ENCODE peak calls at places on chromosomes 1 and 21, in eight cellular contexts. K is tibial nerve, I is mammary epithelial cell, Z is neural progenitor cell, U is stomach, W is tibial artery, D is right cardiac atrium, H is Karpas-422. S is an unnamed sample.

GRCh38 chr1:17189632-17190525 is 15.0 kb upstream of the PADI1 start:
- DNase-seq in K (no peak), I (peak; percentile 92), Z (no peak), U (peak; percentile 19), W (no peak), D (no peak), H (no peak), S (no peak)

GRCh38 chr1:3560199-3560955 is 50.9 kb downstream of the MEGF6 start:
- DNase-seq in K (no peak), I (no peak), Z (no peak), U (no peak), W (no peak), D (peak; percentile 86), H (no peak), S (no peak)

GRCh38 chr21:45550552-45551210 is 8.4 kb upstream of the SLC19A1 start:
- DNase-seq in K (no peak), I (no peak), Z (no peak), U (no peak), W (peak; percentile 55), D (peak; percentile 62), H (peak; percentile 63), S (no peak)

GRCh38 chr1:238589843-238590435 is 699.2 kb upstream of the ZP4 start:
- DNase-seq in K (no peak), I (no peak), Z (no peak), U (no peak), W (no peak), D (no peak), H (no peak), S (no peak)

GRCh38 chr1:182330303-182330702 is 61.3 kb downstream of the GLUL start:
- DNase-seq in K (peak; percentile 75), I (peak; percentile 45), Z (no peak), U (peak; percentile 40), W (no peak), D (peak; percentile 67), H (no peak), S (no peak)

GRCh38 chr1:223738465-223739365 is 26.4 kb downstream of the CAPN2 start:
- DNase-seq in K (no peak), I (peak; percentile 33), Z (no peak), U (peak; percentile 75), W (no peak), D (no peak), H (no peak), S (no peak)

GRCh38 chr1:13700521-13701273 is 709 bp downstream of the PRDM2 start:
- DNase-seq in K (peak; percentile 44), I (peak; percentile 12), Z (peak; percentile 62), U (peak; percentile 45), W (peak; percentile 69), D (peak; percentile 84), H (peak; percentile 59), S (no peak)

GRCh38 chr21:45336535-45336810 is 48.8 kb upstream of the POFUT2 start:
- DNase-seq in K (no peak), I (no peak), Z (no peak), U (no peak), W (peak; percentile 61), D (peak; percentile 25), H (no peak), S (no peak)

GRCh38 chr1:85464497-85465098 is 361 bp downstream of the DDAH1 start:
- DNase-seq in K (peak; percentile 33), I (peak; percentile 52), Z (peak; percentile 70), U (peak; percentile 68), W (peak; percentile 82), D (peak; percentile 88), H (no peak), S (no peak)

GRCh38 chr1:168921514-168922106 is 184.9 kb upstream of the ATP1B1 start:
- DNase-seq in K (no peak), I (no peak), Z (no peak), U (no peak), W (no peak), D (no peak), H (no peak), S (no peak)

GRCh38 chr1:43540653-43541071 is 10.0 kb downstream of the PTPRF start:
- DNase-seq in K (peak; percentile 46), I (no peak), Z (no peak), U (no peak), W (peak; percentile 90), D (peak; percentile 73), H (no peak), S (no peak)

GRCh38 chr1:239361403-239361802 is 25.0 kb upstream of the CHRM3 start:
- DNase-seq in K (no peak), I (peak; percentile 77), Z (no peak), U (no peak), W (no peak), D (no peak), H (no peak), S (no peak)

GRCh38 chr1:85488126-85488525 is 23.2 kb upstream of the DDAH1 start:
- DNase-seq in K (no peak), I (no peak), Z (no peak), U (no peak), W (no peak), D (no peak), H (no peak), S (no peak)

GRCh38 chr1:66552829-66553228 is 18.9 kb downstream of the SGIP1 start:
- DNase-seq in K (no peak), I (no peak), Z (no peak), U (no peak), W (no peak), D (peak; percentile 80), H (no peak), S (no peak)

GRCh38 chr1:207925210-207925609 is 14.3 kb upstream of the CD34 start:
- DNase-seq in K (no peak), I (no peak), Z (peak; percentile 74), U (peak; percentile 31), W (peak; percentile 76), D (peak; percentile 89), H (no peak), S (no peak)

GRCh38 chr1:108841703-108842102 is 15.2 kb downstream of the AKNAD1 start:
- DNase-seq in K (no peak), I (no peak), Z (no peak), U (no peak), W (peak; percentile 74), D (no peak), H (no peak), S (no peak)

GRCh38 chr1:201646623-201647022 is 107.7 kb downstream of the NAV1 start:
- DNase-seq in K (no peak), I (no peak), Z (no peak), U (no peak), W (no peak), D (no peak), H (no peak), S (no peak)

GRCh38 chr1:28509705-28510349 is 4.0 kb downstream of the RCC1 start:
- DNase-seq in K (no peak), I (peak; percentile 44), Z (no peak), U (no peak), W (no peak), D (no peak), H (peak; percentile 83), S (no peak)

GRCh38 chr1:28508435-28508754 is 2.6 kb downstream of the RCC1 start:
- DNase-seq in K (no peak), I (no peak), Z (peak; percentile 56), U (no peak), W (no peak), D (no peak), H (peak; percentile 64), S (no peak)

GRCh38 chr1:28510350-28511223 is 4.7 kb downstream of the RCC1 start:
- DNase-seq in K (no peak), I (peak; percentile 57), Z (no peak), U (no peak), W (no peak), D (no peak), H (peak; percentile 87), S (no peak)

GRCh38 chr1:28507646-28508434 is 2.0 kb downstream of the RCC1 start:
- DNase-seq in K (no peak), I (no peak), Z (no peak), U (no peak), W (no peak), D (no peak), H (peak; percentile 65), S (no peak)

GRCh38 chr1:28512058-28512611 is 6.3 kb downstream of the RCC1 start:
- DNase-seq in K (no peak), I (no peak), Z (no peak), U (no peak), W (no peak), D (no peak), H (peak; percentile 78), S (no peak)
- H3K4me3 ChIP-seq in K (no peak overlapping the region), I (no peak overlapping the region), Z (no peak overlapping the region), U (no peak overlapping the region), W (no peak overlapping the region), D (no peak overlapping the region), H (no peak overlapping the region), S (no peak overlapping the region)

GRCh38 chr1:110348771-110349170 is 9.6 kb downstream of the RBM15 start:
- DNase-seq in K (no peak), I (no peak), Z (no peak), U (no peak), W (no peak), D (no peak), H (no peak), S (no peak)

GRCh38 chr1:110348050-110348449 is 8.9 kb downstream of the RBM15 start:
- DNase-seq in K (no peak), I (no peak), Z (no peak), U (no peak), W (no peak), D (no peak), H (no peak), S (no peak)

GRCh38 chr1:110347182-110347893 is 8.2 kb downstream of the RBM15 start:
- DNase-seq in K (no peak), I (no peak), Z (no peak), U (no peak), W (no peak), D (no peak), H (peak; percentile 54), S (no peak)

GRCh38 chr1:110345480-110345879 is 6.3 kb downstream of the RBM15 start:
- DNase-seq in K (no peak), I (no peak), Z (no peak), U (no peak), W (no peak), D (no peak), H (no peak), S (no peak)

DNA sequence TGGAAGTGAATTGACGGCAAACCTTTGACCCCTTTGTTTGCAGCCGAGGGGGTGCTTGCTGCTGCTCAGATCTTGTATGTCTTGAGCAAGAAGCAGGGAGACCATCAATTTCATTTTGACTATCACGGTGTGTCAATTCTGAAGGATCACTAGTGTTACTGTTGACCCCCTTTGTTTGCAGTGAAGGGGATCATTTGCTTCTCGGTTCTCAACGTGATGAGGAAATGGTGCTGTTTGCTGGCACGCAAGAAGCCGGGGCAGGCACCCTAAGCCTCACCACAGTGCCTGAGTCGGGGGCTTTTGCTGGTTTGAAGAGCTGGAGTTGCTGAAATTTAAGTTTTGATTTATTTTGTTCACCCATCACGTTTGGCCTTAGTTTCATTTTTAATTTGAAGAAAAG is 7.5 kb downstream of the RBM15 start:
- DNase-seq in K (no peak), I (no peak), Z (peak; percentile 39), U (no peak), W (no peak), D (no peak), H (no peak), S (no peak)
- H3K27me3 ChIP-seq in K (no peaks in the 10 kb centered on the region), I (no peaks in the 10 kb centered on the region), Z (no peaks in the 10 kb centered on the region), U (no peaks in the 10 kb centered on the region), W (no peaks in the 10 kb centered on the region), D (no peaks in the 10 kb centered on the region), H (no peaks in the 10 kb centered on the region), S (no peaks in the 10 kb centered on the region)

GRCh38 chr1:156378557-156378956 is 9.5 kb downstream of the RHBG start:
- DNase-seq in K (no peak), I (no peak), Z (no peak), U (no peak), W (no peak), D (peak; percentile 27), H (no peak), S (no peak)
- H3K4me1 ChIP-seq in K (no peaks in the 10 kb centered on the region), I (no peaks in the 10 kb centered on the region), Z (no peaks in the 10 kb centered on the region), U (no peaks in the 10 kb centered on the region), W (no peaks in the 10 kb centered on the region), D (peaks cover 2% of the 10 kb centered on the region), H (no peaks in the 10 kb centered on the region), S (no peaks in the 10 kb centered on the region)

GRCh38 chr1:74197255-74197654 is 721 bp downstream of the LRRIQ3 start:
- DNase-seq in K (no peak), I (no peak), Z (no peak), U (no peak), W (no peak), D (no peak), H (no peak), S (no peak)
- H3K4me3 ChIP-seq in K (no peak overlapping the region), I (peak overlapping the region; percentile 79), Z (peak overlapping the region; percentile 56), U (peak overlapping the region; percentile 60), W (peak overlapping the region; percentile 70), D (peak overlapping the region; percentile 96), H (peak overlapping the region; percentile 73), S (no peak overlapping the region)